ENCODE peak calls at places on chromosomes 1 and 21, in seven cellular contexts. One of them, this sample, is unnamed.

GRCh38 chr1:202078211-202078610 is 44.5 kb upstream of the GPR37L1 start:
- DNase-seq in tibial artery: no peak
- DNase-seq in psoas muscle: no peak
- DNase-seq in pancreas: no peak
- DNase-seq in IMR-90: no peak
- DNase-seq in endothelial cell of umbilical vein: no peak
- DNase-seq in endodermal cell: no peak
- DNase-seq in this sample: no peak

GRCh38 chr1:232600430-232601258 is 29.3 kb downstream of the SIPA1L2 start:
- DNase-seq in endodermal cell: no peak
- DNase-seq in pancreas: no peak
- DNase-seq in endothelial cell of umbilical vein: no peak
- DNase-seq in psoas muscle: no peak
- DNase-seq in tibial artery: no peak
- DNase-seq in IMR-90: peak; percentile 58
- DNase-seq in this sample: no peak

GRCh38 chr21:28775071-28775470 is 217.6 kb downstream of the LTN1 start:
- DNase-seq in IMR-90: no peak
- DNase-seq in pancreas: no peak
- DNase-seq in tibial artery: no peak
- DNase-seq in endothelial cell of umbilical vein: no peak
- DNase-seq in psoas muscle: no peak
- DNase-seq in endodermal cell: no peak
- DNase-seq in this sample: no peak

GRCh38 chr1:151130837-151131586 is 15.4 kb downstream of the SEMA6C start:
- DNase-seq in endothelial cell of umbilical vein: peak; percentile 81
- DNase-seq in IMR-90: peak; percentile 32
- DNase-seq in pancreas: peak; percentile 67
- DNase-seq in tibial artery: peak; percentile 84
- DNase-seq in psoas muscle: peak; percentile 87
- DNase-seq in endodermal cell: peak; percentile 98
- DNase-seq in this sample: peak; percentile 89

GRCh38 chr1:88867743-88868521 is 23.4 kb downstream of the GTF2B start:
- DNase-seq in endothelial cell of umbilical vein: no peak
- DNase-seq in IMR-90: peak; percentile 97
- DNase-seq in tibial artery: no peak
- DNase-seq in psoas muscle: no peak
- DNase-seq in pancreas: no peak
- DNase-seq in endodermal cell: no peak
- DNase-seq in this sample: no peak

GRCh38 chr1:223714849-223715709 is 2.7 kb downstream of the CAPN2 start:
- DNase-seq in tibial artery: peak; percentile 42
- DNase-seq in IMR-90: peak; percentile 96
- DNase-seq in endodermal cell: peak; percentile 80
- DNase-seq in psoas muscle: no peak
- DNase-seq in pancreas: no peak
- DNase-seq in endothelial cell of umbilical vein: peak; percentile 91
- DNase-seq in this sample: no peak

GRCh38 chr21:29888437-29888836 is 51.4 kb downstream of the GRIK1 start:
- DNase-seq in pancreas: no peak
- DNase-seq in IMR-90: no peak
- DNase-seq in psoas muscle: no peak
- DNase-seq in tibial artery: no peak
- DNase-seq in endothelial cell of umbilical vein: no peak
- DNase-seq in endodermal cell: no peak
- DNase-seq in this sample: no peak

GRCh38 chr1:187313115-187313514 is 484.4 kb downstream of the PLA2G4A start:
- DNase-seq in endothelial cell of umbilical vein: peak; percentile 69
- DNase-seq in tibial artery: no peak
- DNase-seq in endodermal cell: no peak
- DNase-seq in psoas muscle: no peak
- DNase-seq in IMR-90: no peak
- DNase-seq in pancreas: no peak
- DNase-seq in this sample: no peak

GRCh38 chr21:46203203-46203600 is 18.9 kb upstream of the SPATC1L start:
- DNase-seq in endothelial cell of umbilical vein: no peak
- DNase-seq in psoas muscle: no peak
- DNase-seq in IMR-90: no peak
- DNase-seq in pancreas: peak; percentile 18
- DNase-seq in endodermal cell: no peak
- DNase-seq in tibial artery: no peak
- DNase-seq in this sample: no peak

GRCh38 chr1:94976996-94977548 is 50.2 kb upstream of the CNN3 start:
- DNase-seq in endodermal cell: no peak
- DNase-seq in IMR-90: no peak
- DNase-seq in tibial artery: no peak
- DNase-seq in pancreas: no peak
- DNase-seq in endothelial cell of umbilical vein: no peak
- DNase-seq in psoas muscle: no peak
- DNase-seq in this sample: no peak

GRCh38 chr1:68814067-68814466 is 317.2 kb upstream of the DEPDC1 start:
- DNase-seq in endodermal cell: no peak
- DNase-seq in endothelial cell of umbilical vein: no peak
- DNase-seq in IMR-90: no peak
- DNase-seq in psoas muscle: no peak
- DNase-seq in pancreas: no peak
- DNase-seq in tibial artery: no peak
- DNase-seq in this sample: no peak

GRCh38 chr1:10734900-10735602 is 61.4 kb downstream of the CASZ1 start:
- DNase-seq in tibial artery: no peak
- DNase-seq in psoas muscle: no peak
- DNase-seq in pancreas: no peak
- DNase-seq in endothelial cell of umbilical vein: no peak
- DNase-seq in IMR-90: no peak
- DNase-seq in endodermal cell: no peak
- DNase-seq in this sample: no peak

GRCh38 chr21:15775981-15776380 is 46.2 kb downstream of the USP25 start:
- DNase-seq in pancreas: no peak
- DNase-seq in endothelial cell of umbilical vein: no peak
- DNase-seq in endodermal cell: no peak
- DNase-seq in IMR-90: peak; percentile 89
- DNase-seq in tibial artery: no peak
- DNase-seq in psoas muscle: no peak
- DNase-seq in this sample: no peak

GRCh38 chr1:2539312-2539907 is 9.3 kb upstream of the HES5 start:
- DNase-seq in psoas muscle: no peak
- DNase-seq in endothelial cell of umbilical vein: no peak
- DNase-seq in pancreas: no peak
- DNase-seq in endodermal cell: peak; percentile 93
- DNase-seq in IMR-90: no peak
- DNase-seq in tibial artery: no peak
- DNase-seq in this sample: no peak

GRCh38 chr1:226425431-226426031 is 17.6 kb upstream of the PARP1 start:
- DNase-seq in endothelial cell of umbilical vein: no peak
- DNase-seq in psoas muscle: no peak
- DNase-seq in tibial artery: no peak
- DNase-seq in endodermal cell: no peak
- DNase-seq in pancreas: no peak
- DNase-seq in IMR-90: no peak
- DNase-seq in this sample: peak; percentile 29

GRCh38 chr1:87334351-87335174 is 5.9 kb downstream of the LMO4 start:
- DNase-seq in IMR-90: peak; percentile 36
- DNase-seq in pancreas: peak; percentile 54
- DNase-seq in endothelial cell of umbilical vein: peak; percentile 39
- DNase-seq in psoas muscle: no peak
- DNase-seq in endodermal cell: peak; percentile 84
- DNase-seq in tibial artery: peak; percentile 22
- DNase-seq in this sample: no peak

GRCh38 chr1:1955651-1956094 is 36.6 kb upstream of the TMEM52 start:
- DNase-seq in endodermal cell: no peak
- DNase-seq in tibial artery: no peak
- DNase-seq in psoas muscle: no peak
- DNase-seq in endothelial cell of umbilical vein: no peak
- DNase-seq in IMR-90: no peak
- DNase-seq in pancreas: no peak
- DNase-seq in this sample: no peak

GRCh38 chr1:161274874-161275273 is 16.3 kb downstream of the PCP4L1 start:
- DNase-seq in IMR-90: no peak
- DNase-seq in pancreas: no peak
- DNase-seq in psoas muscle: no peak
- DNase-seq in endothelial cell of umbilical vein: no peak
- DNase-seq in endodermal cell: no peak
- DNase-seq in tibial artery: no peak
- DNase-seq in this sample: no peak

GRCh38 chr21:25983745-25984144 is 186.8 kb downstream of the APP start:
- DNase-seq in psoas muscle: no peak
- DNase-seq in endothelial cell of umbilical vein: peak; percentile 84
- DNase-seq in tibial artery: no peak
- DNase-seq in endodermal cell: no peak
- DNase-seq in IMR-90: no peak
- DNase-seq in pancreas: no peak
- DNase-seq in this sample: no peak

GRCh38 chr21:33362044-33362555 is 37.3 kb downstream of the IFNAR1 start:
- DNase-seq in endodermal cell: peak; percentile 78
- DNase-seq in IMR-90: no peak
- DNase-seq in psoas muscle: no peak
- DNase-seq in endothelial cell of umbilical vein: no peak
- DNase-seq in tibial artery: no peak
- DNase-seq in pancreas: no peak
- DNase-seq in this sample: no peak

GRCh38 chr1:48610628-48611542 is 138.9 kb upstream of the SPATA6 start:
- DNase-seq in endothelial cell of umbilical vein: no peak
- DNase-seq in endodermal cell: no peak
- DNase-seq in tibial artery: no peak
- DNase-seq in psoas muscle: no peak
- DNase-seq in pancreas: no peak
- DNase-seq in IMR-90: no peak
- DNase-seq in this sample: no peak

GRCh38 chr1:90768098-90768497 is 51.0 kb upstream of the BARHL2 start:
- DNase-seq in pancreas: no peak
- DNase-seq in psoas muscle: no peak
- DNase-seq in tibial artery: no peak
- DNase-seq in IMR-90: no peak
- DNase-seq in endodermal cell: no peak
- DNase-seq in endothelial cell of umbilical vein: no peak
- DNase-seq in this sample: no peak

GRCh38 chr1:50329332-50329932 is 93.8 kb downstream of the DMRTA2 start:
- DNase-seq in endodermal cell: peak; percentile 58
- DNase-seq in pancreas: peak; percentile 76
- DNase-seq in IMR-90: no peak
- DNase-seq in endothelial cell of umbilical vein: no peak
- DNase-seq in psoas muscle: no peak
- DNase-seq in tibial artery: no peak
- DNase-seq in this sample: no peak

DNA sequence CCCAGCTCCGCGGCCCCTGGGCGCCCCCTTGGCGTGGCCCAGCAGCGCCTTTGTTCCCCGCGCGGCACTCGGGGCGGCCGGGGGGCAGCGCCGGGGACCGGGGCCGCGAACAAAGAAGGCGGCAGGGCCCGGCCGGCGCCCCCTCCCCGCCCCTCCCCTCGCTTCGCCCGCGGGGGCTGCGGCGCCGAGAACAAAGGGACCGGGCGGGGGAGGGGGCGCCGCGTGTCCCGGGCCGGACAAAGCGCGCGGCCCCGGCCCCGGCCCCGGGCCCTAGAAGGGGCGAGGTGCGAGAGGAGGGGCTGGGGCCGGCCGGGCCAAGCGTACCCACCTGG is 448 bp downstream of the MARCKSL1 start:
- DNase-seq in pancreas: no peak
- DNase-seq in IMR-90: no peak
- DNase-seq in endodermal cell: no peak
- DNase-seq in psoas muscle: no peak
- DNase-seq in tibial artery: no peak
- DNase-seq in endothelial cell of umbilical vein: no peak
- DNase-seq in this sample: no peak
- H3K27ac ChIP-seq in pancreas: no peak overlapping the region
- H3K27ac ChIP-seq in IMR-90: peak overlapping the region; percentile 85
- H3K27ac ChIP-seq in endodermal cell: peak overlapping the region; percentile 96
- H3K27ac ChIP-seq in psoas muscle: peak overlapping the region; percentile 36
- H3K27ac ChIP-seq in tibial artery: no peak overlapping the region
- H3K27ac ChIP-seq in endothelial cell of umbilical vein: peak overlapping the region; percentile 49
- H3K27ac ChIP-seq in this sample: no peak overlapping the region

GRCh38 chr1:67401443-67401842 is 28.8 kb downstream of the SERBP1 start:
- DNase-seq in endodermal cell: no peak
- DNase-seq in endothelial cell of umbilical vein: no peak
- DNase-seq in pancreas: no peak
- DNase-seq in tibial artery: no peak
- DNase-seq in psoas muscle: no peak
- DNase-seq in IMR-90: peak; percentile 10
- DNase-seq in this sample: no peak
- TF ChIP-seq CTCF in endodermal cell: no peak
- TF ChIP-seq CTCF in endothelial cell of umbilical vein: no peak
- TF ChIP-seq CTCF in pancreas: no peak
- TF ChIP-seq CTCF in tibial artery: no peak
- TF ChIP-seq CTCF in psoas muscle: no peak
- TF ChIP-seq CTCF in IMR-90: no peak
- TF ChIP-seq CTCF in this sample: no peak

DNA sequence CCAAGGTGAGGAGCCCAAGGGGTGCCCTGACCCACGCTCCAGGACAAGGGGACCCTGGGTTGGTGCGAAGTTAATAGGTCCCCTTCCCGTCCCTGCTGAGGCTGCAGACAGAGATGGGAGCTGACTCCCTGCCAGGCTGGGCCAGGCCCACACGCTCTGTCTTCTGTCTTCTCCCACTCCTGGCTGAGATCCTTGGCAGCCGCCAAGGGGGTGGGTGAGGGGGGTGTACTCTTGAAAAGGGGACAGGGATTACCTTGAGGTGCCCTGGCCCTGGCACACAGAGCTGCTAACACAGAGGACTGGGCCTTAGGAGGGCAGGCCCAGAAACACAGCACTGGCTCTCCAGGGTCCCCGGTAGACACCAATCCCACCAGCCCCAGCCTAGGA is 11.0 kb upstream of the CTRC start:
- DNase-seq in tibial artery: no peak
- DNase-seq in endothelial cell of umbilical vein: no peak
- DNase-seq in pancreas: peak; percentile 53
- DNase-seq in psoas muscle: peak; percentile 37
- DNase-seq in IMR-90: no peak
- DNase-seq in endodermal cell: no peak
- DNase-seq in this sample: no peak
- H3K27ac ChIP-seq in tibial artery: no peak overlapping the region
- H3K27ac ChIP-seq in endothelial cell of umbilical vein: no peak overlapping the region
- H3K27ac ChIP-seq in pancreas: no peak overlapping the region
- H3K27ac ChIP-seq in psoas muscle: no peak overlapping the region
- H3K27ac ChIP-seq in IMR-90: peak overlapping the region; percentile 16
- H3K27ac ChIP-seq in endodermal cell: no peak overlapping the region
- H3K27ac ChIP-seq in this sample: no peak overlapping the region

GRCh38 chr1:171640225-171640624 is 12.3 kb downstream of the MYOC start:
- DNase-seq in pancreas: no peak
- DNase-seq in IMR-90: no peak
- DNase-seq in endodermal cell: no peak
- DNase-seq in endothelial cell of umbilical vein: no peak
- DNase-seq in tibial artery: no peak
- DNase-seq in psoas muscle: no peak
- DNase-seq in this sample: no peak

GRCh38 chr1:171637928-171638576 is 14.4 kb downstream of the MYOC start:
- DNase-seq in psoas muscle: no peak
- DNase-seq in endothelial cell of umbilical vein: no peak
- DNase-seq in IMR-90: no peak
- DNase-seq in endodermal cell: no peak
- DNase-seq in pancreas: no peak
- DNase-seq in tibial artery: no peak
- DNase-seq in this sample: no peak

GRCh38 chr1:171635661-171636060 is 13.6 kb downstream of the MYOCOS start:
- DNase-seq in psoas muscle: no peak
- DNase-seq in IMR-90: no peak
- DNase-seq in pancreas: no peak
- DNase-seq in endothelial cell of umbilical vein: no peak
- DNase-seq in tibial artery: no peak
- DNase-seq in endodermal cell: no peak
- DNase-seq in this sample: no peak

GRCh38 chr1:171641076-171641864 is 11.2 kb downstream of the MYOC start:
- DNase-seq in endodermal cell: peak; percentile 80
- DNase-seq in endothelial cell of umbilical vein: no peak
- DNase-seq in tibial artery: no peak
- DNase-seq in pancreas: no peak
- DNase-seq in psoas muscle: no peak
- DNase-seq in IMR-90: no peak
- DNase-seq in this sample: no peak

GRCh38 chr1:171636141-171636540 is 14.1 kb downstream of the MYOCOS start:
- DNase-seq in tibial artery: no peak
- DNase-seq in endodermal cell: peak; percentile 68
- DNase-seq in pancreas: no peak
- DNase-seq in IMR-90: no peak
- DNase-seq in endothelial cell of umbilical vein: no peak
- DNase-seq in psoas muscle: no peak
- DNase-seq in this sample: no peak
- TF ChIP-seq CTCF in tibial artery: no peak
- TF ChIP-seq CTCF in endodermal cell: no peak
- TF ChIP-seq CTCF in pancreas: no peak
- TF ChIP-seq CTCF in IMR-90: no peak
- TF ChIP-seq CTCF in endothelial cell of umbilical vein: no peak
- TF ChIP-seq CTCF in psoas muscle: no peak
- TF ChIP-seq CTCF in this sample: no peak